ENCODE peak calls at places on chromosomes 5 and 9, in ten cellular contexts. A is left ventricle myocardium inferior, U is upper lobe of right lung, R is psoas muscle, D is IMR-90, T is heart left ventricle, V is fibroblast of lung, H is dorsolateral prefrontal cortex, K is fibroblast of mammary gland, O is SK-N-SH. F is an unnamed sample.

GRCh38 chr9:88586452-88586851 is 51.5 kb downstream of the NXNL2 start:
- DNase-seq in A (no peak), U (no peak), R (no peak), D (no peak), T (no peak), V (peak), H (no peak), K (peak), O (no peak), F (no peak)

GRCh38 chr9:89956331-89956730 is 351.5 kb downstream of the GADD45G start:
- DNase-seq in A (no peak), U (no peak), R (no peak), D (no peak), T (no peak), V (no peak), H (no peak), K (no peak), O (no peak), F (no peak)

GRCh38 chr9:100674419-100675122 is 96.7 kb downstream of the CAVIN4 start:
- DNase-seq in A (no peak), U (no peak), R (peak), D (no peak), T (no peak), V (no peak), H (no peak), K (no peak), O (no peak), F (no peak)

GRCh38 chr9:127505396-127506116 is 54.2 kb downstream of the LRSAM1 start:
- DNase-seq in A (no peak), U (peak), R (no peak), D (no peak), T (no peak), V (peak), H (no peak), K (peak), O (peak), F (no peak)

GRCh38 chr9:89864731-89865130 is 259.9 kb downstream of the GADD45G start:
- DNase-seq in A (no peak), U (no peak), R (no peak), D (no peak), T (no peak), V (no peak), H (no peak), K (no peak), O (no peak), F (no peak)

GRCh38 chr9:107336718-107337360 is 53.8 kb downstream of the RAD23B start:
- DNase-seq in A (no peak), U (no peak), R (peak), D (peak), T (no peak), V (peak), H (peak), K (peak), O (no peak), F (no peak)

GRCh38 chr9:103799959-103800358 is 294.1 kb upstream of the SMC2 start:
- DNase-seq in A (no peak), U (no peak), R (no peak), D (no peak), T (no peak), V (no peak), H (no peak), K (no peak), O (no peak), F (no peak)

GRCh38 chr5:179768326-179769085 is 25.3 kb upstream of the LTC4S start:
- DNase-seq in A (no peak), U (no peak), R (no peak), D (no peak), T (no peak), V (peak), H (peak), K (no peak), O (peak), F (no peak)

GRCh38 chr5:173454764-173455598 is 126.8 kb upstream of the STC2 start:
- DNase-seq in A (peak), U (no peak), R (peak), D (peak), T (peak), V (peak), H (no peak), K (peak), O (no peak), F (no peak)

GRCh38 chr9:91421022-91421765 is 2.4 kb downstream of the NFIL3 start:
- DNase-seq in A (peak), U (peak), R (peak), D (peak), T (peak), V (peak), H (no peak), K (peak), O (peak), F (no peak)

GRCh38 chr5:74454263-74455030 is 186.1 kb downstream of the ENC1 start:
- DNase-seq in A (no peak), U (no peak), R (no peak), D (no peak), T (no peak), V (no peak), H (no peak), K (no peak), O (no peak), F (no peak)

GRCh38 chr9:118023649-118024048 is 319.4 kb downstream of the TLR4 start:
- DNase-seq in A (no peak), U (no peak), R (no peak), D (no peak), T (peak), V (no peak), H (no peak), K (no peak), O (no peak), F (no peak)

GRCh38 chr9:82543726-82544125 is 519.2 kb downstream of the RASEF start:
- DNase-seq in A (no peak), U (no peak), R (no peak), D (no peak), T (no peak), V (peak), H (no peak), K (no peak), O (no peak), F (no peak)

GRCh38 chr5:123134653-123135181 is 45.7 kb downstream of the PRDM6 start:
- DNase-seq in A (no peak), U (no peak), R (no peak), D (no peak), T (no peak), V (no peak), H (no peak), K (no peak), O (no peak), F (no peak)

GRCh38 chr5:169945831-169946261 is 34.4 kb downstream of the INSYN2B start:
- DNase-seq in A (peak), U (no peak), R (no peak), D (peak), T (peak), V (peak), H (peak), K (peak), O (peak), F (no peak)

GRCh38 chr5:132011561-132012384 is at the start of gene ACSL6:
- DNase-seq in A (no peak), U (peak), R (peak), D (no peak), T (no peak), V (no peak), H (peak), K (no peak), O (peak), F (no peak)

GRCh38 chr5:61089351-61089750 is 72.9 kb downstream of the SMIM15 start:
- DNase-seq in A (no peak), U (no peak), R (no peak), D (peak), T (no peak), V (no peak), H (no peak), K (no peak), O (no peak), F (no peak)

GRCh38 chr5:76742586-76742985 is 26.7 kb downstream of the F2R start:
- DNase-seq in A (no peak), U (no peak), R (no peak), D (peak), T (no peak), V (peak), H (no peak), K (peak), O (no peak), F (no peak)

GRCh38 chr9:114988962-114989599 is 58.7 kb upstream of the TNFSF8 start:
- DNase-seq in A (no peak), U (no peak), R (no peak), D (no peak), T (no peak), V (peak), H (no peak), K (peak), O (no peak), F (no peak)

GRCh38 chr9:20619492-20619860 is 2.8 kb downstream of the MLLT3 start:
- DNase-seq in A (no peak), U (no peak), R (no peak), D (no peak), T (no peak), V (no peak), H (no peak), K (no peak), O (no peak), F (no peak)

GRCh38 chr5:112165897-112166737 is 253.0 kb downstream of the EPB41L4A start:
- DNase-seq in A (no peak), U (no peak), R (no peak), D (no peak), T (no peak), V (no peak), H (no peak), K (no peak), O (no peak), F (no peak)

GRCh38 chr5:109830955-109831502 is 141.3 kb downstream of the MAN2A1 start:
- DNase-seq in A (no peak), U (no peak), R (no peak), D (peak), T (no peak), V (peak), H (no peak), K (peak), O (no peak), F (no peak)

GRCh38 chr5:82793808-82794419 is 283.3 kb downstream of the TMEM167A start:
- DNase-seq in A (no peak), U (no peak), R (no peak), D (peak), T (no peak), V (peak), H (no peak), K (peak), O (peak), F (peak)

GRCh38 chr9:124889006-124889405 is 27.1 kb downstream of the ARPC5L start:
- DNase-seq in A (no peak), U (no peak), R (no peak), D (no peak), T (no peak), V (no peak), H (no peak), K (no peak), O (no peak), F (no peak)

GRCh38 chr9:35026671-35027070 is 37.1 kb downstream of the DNAJB5 start:
- DNase-seq in A (no peak), U (no peak), R (no peak), D (no peak), T (no peak), V (no peak), H (no peak), K (no peak), O (no peak), F (no peak)

GRCh38 chr5:36505021-36505420 is 101.4 kb upstream of the SLC1A3 start:
- DNase-seq in A (no peak), U (no peak), R (no peak), D (no peak), T (no peak), V (peak), H (no peak), K (no peak), O (no peak), F (no peak)

GRCh38 chr9:87959916-87960581 is 14.3 kb downstream of the CDK20 start:
- DNase-seq in A (no peak), U (no peak), R (no peak), D (peak), T (no peak), V (peak), H (no peak), K (peak), O (no peak), F (no peak)

GRCh38 chr5:142722146-142722545 is 36.3 kb upstream of the FGF1 start:
- DNase-seq in A (no peak), U (no peak), R (no peak), D (peak), T (no peak), V (peak), H (no peak), K (peak), O (no peak), F (no peak)

GRCh38 chr5:158727771-158728311 is 371.9 kb downstream of the EBF1 start:
- DNase-seq in A (peak), U (no peak), R (peak), D (no peak), T (peak), V (no peak), H (no peak), K (peak), O (no peak), F (no peak)

GRCh38 chr9:105475302-105475701 is 27.5 kb downstream of the FSD1L start:
- DNase-seq in A (no peak), U (no peak), R (no peak), D (peak), T (no peak), V (peak), H (no peak), K (peak), O (no peak), F (no peak)

GRCh38 chr9:99056876-99057664 is 47.8 kb upstream of the TGFBR1 start:
- DNase-seq in A (no peak), U (no peak), R (no peak), D (peak), T (no peak), V (peak), H (no peak), K (peak), O (no peak), F (no peak)

GRCh38 chr5:2913306-2913705 is 161.8 kb upstream of the IRX2 start:
- DNase-seq in A (no peak), U (no peak), R (no peak), D (no peak), T (no peak), V (no peak), H (no peak), K (no peak), O (no peak), F (no peak)

DNA sequence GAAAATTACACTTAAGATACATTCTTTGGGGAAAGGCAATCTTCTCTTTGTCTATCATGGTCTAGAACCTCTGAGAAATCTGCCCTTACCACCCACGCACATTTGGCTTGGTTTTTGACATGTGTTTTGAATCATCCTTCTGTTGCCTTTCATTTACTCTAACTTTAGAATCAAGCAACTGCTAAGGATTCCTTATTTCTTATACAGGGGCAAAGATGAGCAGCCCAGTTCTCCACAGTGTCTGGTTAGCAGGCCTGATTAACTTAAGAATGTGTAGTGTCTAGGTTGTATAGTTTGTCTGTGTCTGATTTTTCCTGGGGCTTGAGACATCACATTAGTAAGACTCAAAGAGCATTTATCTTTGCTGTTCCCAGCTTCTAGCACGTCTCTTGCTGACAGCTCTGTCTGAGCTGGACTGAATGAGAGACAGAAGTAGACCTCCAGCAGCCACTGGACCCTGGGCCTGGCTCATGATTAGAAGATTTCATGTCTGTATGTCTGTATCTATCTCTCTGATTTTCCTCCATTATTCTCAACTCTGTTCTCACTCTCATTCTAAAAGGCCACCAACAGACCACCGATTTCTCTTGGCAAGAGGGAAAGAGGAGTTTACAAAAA is 31.8 kb upstream of the PCA3 start:
- DNase-seq in A (no peak), U (no peak), R (no peak), D (no peak), T (no peak), V (peak), H (no peak), K (peak), O (no peak), F (no peak)
- H3K4me3 ChIP-seq in A (no peak), U (no peak), R (no peak), D (no peak), T (no peak), V (no peak), H (no peak), K (no peak), O (no peak), F (no peak)

DNA sequence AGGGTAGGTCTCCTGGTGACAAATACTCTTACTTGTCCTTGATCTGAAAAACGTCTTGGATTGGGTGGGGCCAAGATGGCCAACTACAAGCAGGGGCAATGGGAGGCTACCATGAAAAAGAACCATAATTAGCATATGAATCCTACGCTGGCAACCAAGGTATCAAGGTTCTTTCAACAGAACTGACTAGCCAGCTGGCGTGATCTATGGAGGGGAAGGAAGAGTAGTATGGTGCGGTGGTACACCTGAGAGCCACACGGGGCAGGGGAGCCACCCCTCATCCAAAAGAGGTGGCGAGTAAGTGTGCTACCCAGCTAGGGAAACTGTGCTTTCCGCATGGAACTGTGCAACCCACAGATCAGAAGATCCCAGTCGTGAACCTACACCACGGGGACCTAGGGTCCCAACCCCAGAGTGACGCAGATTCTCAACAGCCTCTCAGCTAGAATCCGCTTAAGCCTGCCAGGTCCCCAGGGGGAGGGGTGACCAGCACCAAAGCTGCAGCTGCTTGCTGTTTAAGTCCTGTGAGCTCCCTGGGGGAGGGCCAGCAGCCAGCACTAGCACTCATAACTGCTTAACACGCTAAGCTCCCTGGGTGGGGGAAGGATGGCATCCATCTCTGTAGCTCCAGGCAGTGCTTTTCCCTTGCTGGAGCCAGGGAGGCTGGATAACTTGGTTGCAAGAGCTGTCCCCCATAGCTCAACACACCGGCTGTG is 334.8 kb downstream of the FBXL17 start:
- DNase-seq in A (no peak), U (no peak), R (no peak), D (no peak), T (no peak), V (no peak), H (no peak), K (no peak), O (no peak), F (no peak)
- TF ChIP-seq CTCF in A (no peak), U (no peak), R (no peak), D (no peak), T (no peak), V (no peak), H (no peak), K (no peak), O (no peak), F (no peak)

DNA sequence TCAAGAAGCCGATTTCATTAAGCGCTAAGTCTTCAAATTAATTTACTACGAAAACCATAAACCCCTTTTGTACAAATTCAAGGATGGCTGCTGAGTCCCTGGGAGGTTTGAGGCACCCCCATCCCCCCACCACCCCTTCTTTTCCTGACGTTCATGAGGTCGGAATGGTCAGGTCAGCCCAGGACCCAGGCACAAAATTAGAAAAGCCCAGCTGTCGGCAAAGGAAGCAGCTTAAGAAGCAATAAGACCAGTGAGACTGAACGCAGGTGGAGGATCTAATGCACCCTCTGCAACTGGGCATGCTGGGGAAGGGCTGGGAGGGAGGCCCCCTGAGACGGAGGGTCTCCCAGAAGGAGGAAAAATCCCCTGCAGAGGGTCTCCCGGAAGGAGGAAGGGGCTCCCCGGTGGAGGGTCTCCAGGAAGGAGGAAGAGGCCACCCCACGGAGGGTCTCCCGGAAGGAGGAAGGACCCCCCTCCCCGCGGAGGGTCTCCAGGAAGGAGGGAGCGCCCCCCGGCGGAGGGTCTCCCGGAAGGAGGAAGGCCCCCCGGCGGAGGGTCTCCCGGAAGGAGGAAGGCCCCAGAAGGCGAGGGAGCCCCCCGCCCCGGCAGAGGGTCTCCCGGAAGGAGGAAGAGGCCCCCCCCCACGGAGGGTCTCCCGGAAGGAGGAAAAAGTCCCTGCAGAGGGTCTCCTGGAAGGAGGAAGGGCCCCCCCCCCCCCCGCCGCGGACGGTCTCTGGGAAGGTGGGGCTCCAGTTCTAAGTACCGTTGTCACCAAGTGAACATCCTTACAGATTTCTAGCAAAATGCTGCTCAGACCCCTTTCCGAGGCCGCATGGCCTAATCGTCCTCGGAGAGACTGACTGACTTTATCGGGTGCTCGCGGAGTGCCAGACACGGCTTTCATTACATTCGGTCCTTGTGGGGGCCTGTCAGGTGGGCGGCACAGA is 74.4 kb upstream of the FCN1 start:
- DNase-seq in A (no peak), U (peak), R (no peak), D (no peak), T (no peak), V (no peak), H (no peak), K (no peak), O (no peak), F (no peak)
- H3K4me3 ChIP-seq in A (peak), U (no peak), R (no peak), D (no peak), T (no peak), V (no peak), H (no peak), K (no peak), O (no peak), F (no peak)

GRCh38 chr5:1351156-1351555 is 6.3 kb upstream of the CLPTM1L start:
- DNase-seq in A (no peak), U (no peak), R (no peak), D (no peak), T (no peak), V (no peak), H (no peak), K (no peak), O (no peak), F (no peak)

GRCh38 chr5:1347571-1347970 is 2.7 kb upstream of the CLPTM1L start:
- DNase-seq in A (no peak), U (no peak), R (no peak), D (no peak), T (no peak), V (no peak), H (no peak), K (no peak), O (no peak), F (no peak)

GRCh38 chr5:1346627-1347440 is 1.9 kb upstream of the CLPTM1L start:
- DNase-seq in A (no peak), U (no peak), R (no peak), D (no peak), T (no peak), V (no peak), H (no peak), K (no peak), O (no peak), F (no peak)

GRCh38 chr5:1349246-1349645 is 4.3 kb upstream of the CLPTM1L start:
- DNase-seq in A (no peak), U (no peak), R (no peak), D (no peak), T (no peak), V (no peak), H (no peak), K (no peak), O (no peak), F (no peak)

GRCh38 chr5:1348986-1349245 is 4.0 kb upstream of the CLPTM1L start:
- DNase-seq in A (no peak), U (no peak), R (no peak), D (no peak), T (no peak), V (no peak), H (no peak), K (no peak), O (no peak), F (no peak)
- TF ChIP-seq CTCF in A (no peak), U (no peak), R (no peak), D (no peak), T (no peak), V (no peak), H (no peak), K (no peak), O (no peak), F (no peak)

DNA sequence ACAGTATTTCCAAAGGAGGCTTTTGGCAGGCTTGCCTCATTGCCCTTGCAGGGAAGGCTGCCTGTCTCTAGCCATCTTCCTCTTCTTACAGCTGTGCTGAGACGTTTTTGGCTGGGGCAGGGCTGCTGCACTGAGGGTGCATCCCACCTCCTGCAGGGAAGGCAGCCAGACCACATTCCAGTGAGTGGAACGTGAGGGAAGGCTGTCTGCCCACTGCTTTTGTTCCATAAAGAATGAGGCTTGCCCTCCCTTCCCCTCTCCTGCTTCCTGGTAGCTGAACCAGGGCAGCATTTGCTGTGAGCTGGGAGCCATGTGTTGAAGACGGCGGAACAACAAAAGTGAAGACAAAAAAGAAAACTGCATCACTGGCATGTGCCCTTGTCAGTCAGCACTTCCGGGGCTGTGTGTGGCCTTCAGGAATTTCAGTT is 16.8 kb downstream of the MGAT1 start:
- DNase-seq in A (no peak), U (peak), R (peak), D (peak), T (no peak), V (peak), H (no peak), K (peak), O (no peak), F (no peak)
- H3K4me3 ChIP-seq in A (peak), U (no peak), R (no peak), D (no peak), T (no peak), V (no peak), H (no peak), K (no peak), O (no peak), F (no peak)